ENCODE peak calls at places on chromosomes 11 and 22, in nine cellular contexts. One of them, this sample, is unnamed.

GRCh38 chr11:126313826-126314225 is 10.0 kb downstream of the DCPS start:
- DNase-seq in GM23338: no peak
- DNase-seq in fibroblast of lung: no peak
- DNase-seq in body of pancreas: no peak
- DNase-seq in caudate nucleus: no peak
- DNase-seq in CD4-positive, alpha-beta T cell: no peak
- DNase-seq in A549: no peak
- DNase-seq in H1: no peak
- DNase-seq in IMR-90: no peak
- DNase-seq in this sample: no peak

GRCh38 chr11:128260398-128260797 is 327.0 kb downstream of the ETS1 start:
- DNase-seq in GM23338: no peak
- DNase-seq in fibroblast of lung: no peak
- DNase-seq in body of pancreas: no peak
- DNase-seq in caudate nucleus: no peak
- DNase-seq in CD4-positive, alpha-beta T cell: no peak
- DNase-seq in A549: no peak
- DNase-seq in H1: no peak
- DNase-seq in IMR-90: no peak
- DNase-seq in this sample: no peak

GRCh38 chr11:100789500-100789899 is 102.4 kb downstream of the ARHGAP42 start:
- DNase-seq in GM23338: no peak
- DNase-seq in fibroblast of lung: peak
- DNase-seq in body of pancreas: peak
- DNase-seq in caudate nucleus: no peak
- DNase-seq in CD4-positive, alpha-beta T cell: no peak
- DNase-seq in A549: no peak
- DNase-seq in H1: no peak
- DNase-seq in IMR-90: peak
- DNase-seq in this sample: no peak

GRCh38 chr11:22634897-22635629 is 9.4 kb upstream of the FANCF start:
- DNase-seq in GM23338: peak
- DNase-seq in fibroblast of lung: peak
- DNase-seq in body of pancreas: peak
- DNase-seq in caudate nucleus: no peak
- DNase-seq in CD4-positive, alpha-beta T cell: no peak
- DNase-seq in A549: no peak
- DNase-seq in H1: no peak
- DNase-seq in IMR-90: peak
- DNase-seq in this sample: no peak

GRCh38 chr11:127919206-127920000 is 668.0 kb downstream of the ETS1 start:
- DNase-seq in GM23338: no peak
- DNase-seq in fibroblast of lung: peak
- DNase-seq in body of pancreas: no peak
- DNase-seq in caudate nucleus: no peak
- DNase-seq in CD4-positive, alpha-beta T cell: no peak
- DNase-seq in A549: no peak
- DNase-seq in H1: no peak
- DNase-seq in IMR-90: peak
- DNase-seq in this sample: no peak

GRCh38 chr11:7525424-7525823 is 11.6 kb downstream of the PPFIBP2 start:
- DNase-seq in GM23338: no peak
- DNase-seq in fibroblast of lung: no peak
- DNase-seq in body of pancreas: no peak
- DNase-seq in caudate nucleus: no peak
- DNase-seq in CD4-positive, alpha-beta T cell: no peak
- DNase-seq in A549: no peak
- DNase-seq in H1: no peak
- DNase-seq in IMR-90: no peak
- DNase-seq in this sample: no peak

GRCh38 chr11:99631618-99632017 is 610.9 kb downstream of the CNTN5 start:
- DNase-seq in GM23338: no peak
- DNase-seq in fibroblast of lung: no peak
- DNase-seq in body of pancreas: no peak
- DNase-seq in caudate nucleus: no peak
- DNase-seq in CD4-positive, alpha-beta T cell: no peak
- DNase-seq in A549: no peak
- DNase-seq in H1: no peak
- DNase-seq in IMR-90: no peak
- DNase-seq in this sample: no peak

GRCh38 chr11:48014917-48015316 is 34.6 kb downstream of the PTPRJ start:
- DNase-seq in GM23338: no peak
- DNase-seq in fibroblast of lung: no peak
- DNase-seq in body of pancreas: no peak
- DNase-seq in caudate nucleus: no peak
- DNase-seq in CD4-positive, alpha-beta T cell: no peak
- DNase-seq in A549: no peak
- DNase-seq in H1: no peak
- DNase-seq in IMR-90: no peak
- DNase-seq in this sample: no peak

GRCh38 chr11:122850076-122850631 is 11.9 kb downstream of the CRTAM start:
- DNase-seq in GM23338: peak
- DNase-seq in fibroblast of lung: peak
- DNase-seq in body of pancreas: no peak
- DNase-seq in caudate nucleus: no peak
- DNase-seq in CD4-positive, alpha-beta T cell: no peak
- DNase-seq in A549: no peak
- DNase-seq in H1: no peak
- DNase-seq in IMR-90: peak
- DNase-seq in this sample: no peak

GRCh38 chr22:36374603-36375024 is 13.2 kb downstream of the MYH9 start:
- DNase-seq in GM23338: no peak
- DNase-seq in fibroblast of lung: peak
- DNase-seq in body of pancreas: no peak
- DNase-seq in caudate nucleus: no peak
- DNase-seq in CD4-positive, alpha-beta T cell: peak
- DNase-seq in A549: no peak
- DNase-seq in H1: no peak
- DNase-seq in IMR-90: peak
- DNase-seq in this sample: no peak

GRCh38 chr11:10208045-10208674 is 85.9 kb downstream of the SBF2 start:
- DNase-seq in GM23338: peak
- DNase-seq in fibroblast of lung: peak
- DNase-seq in body of pancreas: no peak
- DNase-seq in caudate nucleus: no peak
- DNase-seq in CD4-positive, alpha-beta T cell: no peak
- DNase-seq in A549: peak
- DNase-seq in H1: no peak
- DNase-seq in IMR-90: peak
- DNase-seq in this sample: no peak

GRCh38 chr11:69355346-69355940 is 61.5 kb downstream of the MYEOV start:
- DNase-seq in GM23338: no peak
- DNase-seq in fibroblast of lung: no peak
- DNase-seq in body of pancreas: no peak
- DNase-seq in caudate nucleus: no peak
- DNase-seq in CD4-positive, alpha-beta T cell: no peak
- DNase-seq in A549: no peak
- DNase-seq in H1: no peak
- DNase-seq in IMR-90: no peak
- DNase-seq in this sample: no peak

DNA sequence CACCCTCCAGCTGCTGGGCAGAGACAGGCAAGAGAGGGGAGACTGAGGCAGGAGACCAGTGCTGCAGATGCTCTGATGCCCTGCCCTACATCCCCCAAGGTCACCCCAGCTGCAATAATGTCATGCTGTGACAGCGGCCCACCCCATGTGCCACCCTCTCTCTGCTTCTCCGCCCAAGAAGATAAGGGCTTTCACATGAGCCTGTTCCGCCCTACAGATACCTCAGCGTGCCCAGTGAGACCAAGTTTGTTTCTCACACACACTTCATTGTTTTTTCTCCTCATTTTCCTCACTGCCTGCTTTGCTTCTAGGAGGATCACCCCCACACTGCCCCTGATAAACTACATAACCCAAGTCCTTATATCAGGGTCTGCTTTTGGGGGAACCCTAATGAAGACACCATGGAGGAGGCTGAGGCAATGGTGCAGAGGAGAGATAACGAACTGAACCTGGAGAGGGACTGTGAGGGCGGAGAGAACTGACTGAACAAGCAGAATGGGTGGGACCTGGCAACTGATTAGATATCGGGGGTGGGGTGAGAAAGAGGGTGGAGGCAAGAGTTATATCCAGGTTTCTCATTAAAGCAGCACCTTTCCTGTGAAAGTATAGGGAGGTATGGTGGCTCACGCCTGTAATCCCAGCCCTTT is 37.5 kb upstream of the TSKU start:
- DNase-seq in GM23338: no peak
- DNase-seq in fibroblast of lung: no peak
- DNase-seq in body of pancreas: no peak
- DNase-seq in caudate nucleus: no peak
- DNase-seq in CD4-positive, alpha-beta T cell: no peak
- DNase-seq in A549: no peak
- DNase-seq in H1: no peak
- DNase-seq in IMR-90: no peak
- DNase-seq in this sample: no peak
- H3K27ac ChIP-seq in GM23338: no peak
- H3K27ac ChIP-seq in fibroblast of lung: no peak
- H3K27ac ChIP-seq in body of pancreas: no peak
- H3K27ac ChIP-seq in caudate nucleus: no peak
- H3K27ac ChIP-seq in CD4-positive, alpha-beta T cell: no peak
- H3K27ac ChIP-seq in A549: peak
- H3K27ac ChIP-seq in H1: no peak
- H3K27ac ChIP-seq in IMR-90: no peak
- H3K27ac ChIP-seq in this sample: no peak

DNA sequence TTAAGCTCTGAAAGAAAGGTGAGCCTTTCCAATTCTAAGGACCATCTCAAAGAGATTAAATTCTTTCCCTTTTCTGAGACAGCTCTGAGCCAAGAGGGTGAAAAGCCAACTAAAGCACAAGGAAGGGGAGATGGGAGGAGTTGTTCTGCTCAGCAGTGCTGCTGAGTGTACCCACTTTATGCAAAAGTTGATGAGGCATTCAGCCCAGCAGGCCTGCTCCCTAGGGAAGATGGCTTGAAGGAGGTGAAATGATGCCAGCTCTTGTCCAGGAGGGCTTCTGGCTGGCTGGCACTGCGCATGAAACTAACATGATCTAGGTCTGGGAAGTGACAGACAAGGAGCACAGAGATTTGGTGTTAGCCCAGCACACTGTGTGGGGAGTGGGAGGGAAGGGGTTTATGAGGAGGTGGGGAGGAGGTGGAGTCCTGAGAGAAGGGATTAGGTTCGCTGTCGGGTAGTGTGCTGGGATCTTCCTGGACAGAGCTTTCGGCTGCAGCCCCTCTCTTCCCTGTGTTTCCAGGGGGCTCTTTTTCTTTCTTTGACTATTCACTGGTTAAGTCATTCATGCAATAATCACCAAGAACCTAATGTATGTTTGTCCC is 225.5 kb upstream of the NARS2 start:
- DNase-seq in GM23338: no peak
- DNase-seq in fibroblast of lung: no peak
- DNase-seq in body of pancreas: no peak
- DNase-seq in caudate nucleus: no peak
- DNase-seq in CD4-positive, alpha-beta T cell: no peak
- DNase-seq in A549: no peak
- DNase-seq in H1: no peak
- DNase-seq in IMR-90: no peak
- DNase-seq in this sample: no peak
- H3K27ac ChIP-seq in GM23338: no peak
- H3K27ac ChIP-seq in fibroblast of lung: peak
- H3K27ac ChIP-seq in body of pancreas: peak
- H3K27ac ChIP-seq in caudate nucleus: no peak
- H3K27ac ChIP-seq in CD4-positive, alpha-beta T cell: no peak
- H3K27ac ChIP-seq in A549: peak
- H3K27ac ChIP-seq in H1: no peak
- H3K27ac ChIP-seq in IMR-90: peak
- H3K27ac ChIP-seq in this sample: no peak

DNA sequence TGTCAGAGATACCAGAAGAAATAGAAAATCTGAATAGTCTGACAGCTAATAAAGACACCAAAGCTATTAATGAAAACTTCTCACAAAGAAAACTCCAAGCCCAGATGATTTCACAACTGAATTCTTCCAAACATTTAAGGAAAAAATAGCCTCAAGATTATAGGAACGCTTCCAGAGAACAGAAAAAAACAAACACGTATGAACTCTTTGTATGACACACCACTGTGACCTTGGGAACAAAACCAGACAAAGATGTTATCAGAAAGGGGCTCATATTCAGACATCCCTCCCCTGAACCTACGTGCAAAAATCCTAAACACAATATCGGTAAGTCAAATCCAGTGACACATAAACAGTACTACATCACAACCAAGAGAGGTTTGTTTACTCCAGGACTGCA is 23.5 kb downstream of the CERK start:
- DNase-seq in GM23338: no peak
- DNase-seq in fibroblast of lung: peak
- DNase-seq in body of pancreas: no peak
- DNase-seq in caudate nucleus: no peak
- DNase-seq in CD4-positive, alpha-beta T cell: no peak
- DNase-seq in A549: no peak
- DNase-seq in H1: no peak
- DNase-seq in IMR-90: peak
- DNase-seq in this sample: no peak
- H3K27ac ChIP-seq in GM23338: no peak
- H3K27ac ChIP-seq in fibroblast of lung: no peak
- H3K27ac ChIP-seq in body of pancreas: no peak
- H3K27ac ChIP-seq in caudate nucleus: no peak
- H3K27ac ChIP-seq in CD4-positive, alpha-beta T cell: no peak
- H3K27ac ChIP-seq in A549: no peak
- H3K27ac ChIP-seq in H1: no peak
- H3K27ac ChIP-seq in IMR-90: no peak
- H3K27ac ChIP-seq in this sample: no peak

DNA sequence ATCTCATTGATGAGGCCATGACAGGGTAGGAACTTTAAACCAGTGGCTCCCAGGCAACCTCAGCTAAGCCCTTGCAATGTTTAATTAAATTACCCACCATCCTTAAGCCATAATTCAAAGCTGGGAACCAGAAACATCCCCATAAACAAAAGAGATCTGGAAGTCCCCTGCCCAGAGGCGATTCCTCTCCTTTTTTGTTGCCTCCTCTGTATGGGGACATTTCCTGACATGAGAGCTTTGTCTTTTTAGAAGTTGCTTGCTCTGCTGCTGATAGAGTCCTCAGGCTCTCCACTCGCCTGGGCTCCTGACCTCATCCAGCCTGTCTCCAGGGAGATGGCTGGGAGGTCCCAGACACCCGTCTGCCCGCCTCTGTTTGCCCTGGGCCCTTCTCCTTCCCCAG is 3.2 kb downstream of the DTX4 start:
- DNase-seq in GM23338: no peak
- DNase-seq in fibroblast of lung: no peak
- DNase-seq in body of pancreas: no peak
- DNase-seq in caudate nucleus: peak
- DNase-seq in CD4-positive, alpha-beta T cell: no peak
- DNase-seq in A549: no peak
- DNase-seq in H1: no peak
- DNase-seq in IMR-90: no peak
- DNase-seq in this sample: peak
- H3K27ac ChIP-seq in GM23338: no peak
- H3K27ac ChIP-seq in fibroblast of lung: no peak
- H3K27ac ChIP-seq in body of pancreas: no peak
- H3K27ac ChIP-seq in caudate nucleus: peak
- H3K27ac ChIP-seq in CD4-positive, alpha-beta T cell: no peak
- H3K27ac ChIP-seq in A549: peak
- H3K27ac ChIP-seq in H1: no peak
- H3K27ac ChIP-seq in IMR-90: no peak
- H3K27ac ChIP-seq in this sample: peak

DNA sequence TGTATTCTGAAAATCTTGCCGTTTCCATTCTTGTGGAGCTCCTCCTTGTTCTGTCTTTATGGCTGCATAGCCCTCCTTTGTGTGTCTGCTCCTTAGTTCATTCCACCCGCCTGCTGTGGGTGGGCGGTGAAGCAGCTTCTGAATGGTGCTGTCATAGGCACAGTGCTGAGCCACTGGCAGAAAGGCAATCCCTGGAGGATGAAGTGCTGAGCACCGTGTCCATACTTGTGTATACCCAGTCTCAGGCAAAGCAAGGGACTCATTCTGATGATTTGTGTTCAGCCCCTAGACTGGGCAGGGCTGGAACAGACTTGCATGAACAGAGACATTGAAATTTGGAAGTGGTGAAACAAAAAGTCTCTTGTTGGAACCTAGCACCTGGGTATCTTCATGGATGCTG is 134.9 kb downstream of the MYO18B start:
- DNase-seq in GM23338: no peak
- DNase-seq in fibroblast of lung: no peak
- DNase-seq in body of pancreas: no peak
- DNase-seq in caudate nucleus: peak
- DNase-seq in CD4-positive, alpha-beta T cell: no peak
- DNase-seq in A549: no peak
- DNase-seq in H1: no peak
- DNase-seq in IMR-90: no peak
- DNase-seq in this sample: no peak
- H3K27ac ChIP-seq in GM23338: no peak
- H3K27ac ChIP-seq in fibroblast of lung: no peak
- H3K27ac ChIP-seq in body of pancreas: no peak
- H3K27ac ChIP-seq in caudate nucleus: no peak
- H3K27ac ChIP-seq in CD4-positive, alpha-beta T cell: no peak
- H3K27ac ChIP-seq in A549: no peak
- H3K27ac ChIP-seq in H1: no peak
- H3K27ac ChIP-seq in IMR-90: no peak
- H3K27ac ChIP-seq in this sample: no peak

This sample was measured in substantia nigra.